ENCODE peak calls at places on chromosome 3, in four cellular contexts. N, W, R and K are unnamed samples.

GRCh38 chr3:976021-976420 is 116.8 kb upstream of the CNTN6 start:
- DNase-seq in N (no peak), R (no peak), W (no peak), K (no peak)

GRCh38 chr3:105755121-105755886 is 113.5 kb downstream of the CBLB start:
- DNase-seq in R (no peak), W (no peak), N (no peak), K (no peak)

GRCh38 chr3:50610992-50611463 is 546 bp downstream of the CISH start:
- DNase-seq in W (no peak), N (no peak), R (no peak), K (no peak)

GRCh38 chr3:72683068-72683467 is 165.2 kb downstream of the SHQ1 start:
- DNase-seq in W (peak), R (no peak), N (no peak), K (no peak)

GRCh38 chr3:179452872-179453271 is 1.6 kb upstream of the GNB4 start:
- DNase-seq in R (no peak), N (no peak), W (no peak), K (no peak)

GRCh38 chr3:110901536-110901935 is 170.1 kb upstream of the NECTIN3 start:
- DNase-seq in N (no peak), W (no peak), R (no peak), K (no peak)

GRCh38 chr3:128616516-128617269 is 33.9 kb downstream of the RPN1 start:
- DNase-seq in N (no peak), W (no peak), R (no peak), K (no peak)

GRCh38 chr3:191238321-191238817 is 39.3 kb downstream of the OSTN start:
- DNase-seq in W (no peak), N (peak), R (no peak), K (no peak)

GRCh38 chr3:158532099-158532734 is 38.8 kb upstream of the MLF1 start:
- DNase-seq in R (peak), W (no peak), N (peak), K (peak)

GRCh38 chr3:138418556-138419206 is 15.7 kb upstream of the ESYT3 start:
- DNase-seq in R (no peak), W (no peak), N (no peak), K (no peak)
- TF ChIP-seq TARDBP in R (no peak), W (no peak), N (no peak), K (no peak)

GRCh38 chr3:9797196-9797945 is 4.5 kb downstream of the ARPC4 start:
- DNase-seq in R (no peak), W (no peak), N (no peak), K (no peak)

GRCh38 chr3:9794400-9794799 is 1.5 kb downstream of the ARPC4 start:
- DNase-seq in R (no peak), N (no peak), W (no peak), K (no peak)

GRCh38 chr3:9792405-9793160 is at the start of the genes ARPC4 and TADA3:
- DNase-seq in W (peak), R (peak), N (peak), K (peak)

GRCh38 chr3:9793161-9793781 is 389 bp downstream of the ARPC4 start:
- DNase-seq in N (peak), R (peak), W (no peak), K (peak)

DNA sequence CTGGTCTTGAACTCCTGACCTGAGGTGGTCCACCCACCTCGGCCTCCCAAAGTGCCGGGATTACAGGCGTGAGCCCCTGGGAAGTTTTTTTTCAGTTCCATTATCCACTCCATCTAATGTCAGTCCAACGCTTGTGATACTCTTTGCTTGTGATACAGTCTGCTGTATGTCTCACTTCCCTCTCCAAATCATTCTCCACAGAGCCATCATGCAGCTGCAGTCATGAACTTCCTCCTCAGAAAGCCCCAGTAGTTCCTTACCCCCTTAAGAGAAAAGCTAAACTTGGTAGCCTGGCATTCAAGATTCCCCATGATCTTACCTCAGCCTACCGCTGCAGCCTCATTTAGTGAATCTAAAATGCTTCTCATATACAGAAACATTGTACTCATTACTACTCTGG is 2.3 kb downstream of the ARPC4 start:
- DNase-seq in R (no peak), W (peak), N (no peak), K (no peak)
- TF ChIP-seq TARDBP in R (no peak), W (no peak), N (no peak), K (no peak)

GRCh38 chr3:133536635-133536980 is 36.9 kb upstream of the CDV3 start:
- DNase-seq in N (no peak), R (no peak), W (no peak), K (no peak)

GRCh38 chr3:133538154-133538553 is 35.3 kb upstream of the CDV3 start:
- DNase-seq in R (no peak), W (no peak), N (no peak), K (no peak)

GRCh38 chr3:133542871-133543270 is 30.6 kb upstream of the CDV3 start:
- DNase-seq in N (no peak), R (no peak), W (no peak), K (no peak)

GRCh38 chr3:133535971-133536634 is 37.4 kb upstream of the CDV3 start:
- DNase-seq in R (no peak), W (no peak), N (peak), K (no peak)

GRCh38 chr3:133540896-133541674 is 32.4 kb upstream of the CDV3 start:
- DNase-seq in W (peak), N (peak), R (no peak), K (no peak)
- TF ChIP-seq TARDBP in W (no peak), N (no peak), R (no peak), K (no peak)

DNA sequence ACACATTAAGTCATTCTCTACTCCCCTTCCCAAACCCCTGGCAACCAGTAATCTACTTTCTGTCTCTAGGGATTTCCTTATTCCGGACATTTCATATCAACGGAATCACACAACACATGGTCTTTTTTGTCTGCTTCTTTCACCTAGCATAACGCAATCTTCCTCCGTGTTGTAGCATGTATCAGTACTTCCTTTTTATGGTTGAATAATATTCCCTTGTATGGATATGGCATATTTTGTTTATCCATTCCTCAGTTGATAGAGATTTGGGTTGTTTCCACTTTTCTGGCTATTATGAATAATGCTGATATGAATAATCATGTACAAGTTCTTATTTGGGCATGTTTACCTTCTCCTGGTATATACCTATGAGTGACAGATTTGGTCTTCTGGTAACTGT is 63.1 kb downstream of the TRANK1 start:
- DNase-seq in R (no peak), N (no peak), W (no peak), K (no peak)
- TF ChIP-seq TARDBP in R (no peak), N (no peak), W (no peak), K (no peak)

DNA sequence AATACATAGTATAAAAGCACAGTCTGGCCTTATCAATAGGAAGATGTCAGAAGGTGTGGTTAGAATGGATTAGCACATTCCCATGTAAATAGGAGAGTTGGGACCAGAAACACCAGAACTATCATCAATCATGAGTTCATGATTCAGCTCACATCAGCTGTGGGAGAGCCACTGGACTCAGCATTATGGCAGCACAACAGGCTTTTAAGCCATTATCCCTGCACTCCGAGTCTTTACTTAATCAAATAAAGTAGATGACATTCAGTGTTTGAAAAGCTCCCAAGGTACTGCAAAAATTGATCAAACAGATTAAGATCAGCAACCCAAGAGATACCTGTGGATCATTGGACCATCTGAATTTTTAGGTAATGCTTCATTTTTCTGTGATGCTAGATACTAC is 24.7 kb downstream of the PARP14 start:
- DNase-seq in R (no peak), N (no peak), W (no peak), K (no peak)
- TF ChIP-seq TARDBP in R (no peak), N (no peak), W (no peak), K (no peak)

DNA sequence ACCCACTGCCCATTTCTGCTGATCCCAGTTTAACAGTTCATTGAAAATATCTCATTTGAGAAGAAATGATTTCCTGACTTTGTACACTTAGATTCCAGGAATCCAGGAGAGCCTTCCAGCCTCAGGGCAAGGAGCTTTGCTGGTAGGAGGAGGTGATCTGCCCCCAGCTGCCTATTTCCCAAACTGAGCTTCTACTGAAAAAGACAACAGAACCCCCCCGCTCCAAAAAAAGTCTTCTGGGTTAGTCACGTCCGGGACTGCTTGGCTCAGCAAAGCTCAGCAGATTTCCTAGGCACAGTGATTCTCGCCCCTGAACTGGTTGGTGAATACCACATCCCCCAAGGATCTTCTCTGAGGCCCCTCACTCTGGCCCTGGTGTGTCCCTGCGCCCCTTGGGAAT is 13.1 kb downstream of the SLC6A6 start:
- DNase-seq in R (no peak), W (no peak), N (no peak), K (no peak)
- TF ChIP-seq TARDBP in R (no peak), W (no peak), N (no peak), K (no peak)